ENCODE peak calls at places on chromosomes 3 and 15, in six cellular contexts. Q is ascending aorta, S is psoas muscle, G is HCT116, X is pancreas, E is upper lobe of right lung. U is an unnamed sample. For H3K4me1, H3K36me3 and H3K27me3, the result is how much of the 10 kb centered on the place peaks cover.

GRCh38 chr15:90680371-90680935 is 36.7 kb upstream of the BLM start:
- DNase-seq in E (no peak), Q (no peak), S (peak), X (no peak), G (no peak), U (no peak)

GRCh38 chr15:62137216-62137884 is 27.7 kb downstream of the C2CD4B start:
- DNase-seq in E (no peak), Q (no peak), G (no peak), X (no peak), S (no peak), U (no peak)

GRCh38 chr15:56358604-56359003 is 6.6 kb upstream of the TEX9 start:
- DNase-seq in X (no peak), G (no peak), E (no peak), S (no peak), Q (no peak), U (no peak)

GRCh38 chr3:188978772-188979171 is 193.0 kb upstream of the TPRG1 start:
- DNase-seq in X (no peak), E (no peak), S (no peak), Q (no peak), G (no peak), U (peak)

GRCh38 chr3:34301313-34301712 is 502.9 kb downstream of the PDCD6IP start:
- DNase-seq in Q (no peak), E (no peak), S (no peak), X (no peak), G (no peak), U (no peak)

GRCh38 chr3:148943531-148944200 is 47.7 kb upstream of the GYG1 start:
- DNase-seq in Q (no peak), S (no peak), E (no peak), X (peak), G (peak), U (peak)

GRCh38 chr15:78050441-78050809 is 27.1 kb downstream of the TBC1D2B start:
- DNase-seq in X (no peak), S (no peak), Q (no peak), E (no peak), G (no peak), U (peak)

GRCh38 chr15:100934166-100934565 is 15.0 kb downstream of the LRRK1 start:
- DNase-seq in X (no peak), S (no peak), Q (no peak), E (no peak), G (no peak), U (no peak)

GRCh38 chr15:59189224-59189623 is 17.4 kb upstream of the LDHAL6B start:
- DNase-seq in G (no peak), Q (no peak), E (no peak), X (no peak), S (no peak), U (no peak)

GRCh38 chr3:72903004-72903403 is 15.2 kb downstream of the GXYLT2 start:
- DNase-seq in G (no peak), X (no peak), S (no peak), Q (no peak), E (no peak), U (no peak)

GRCh38 chr3:23002846-23003800 is 200.0 kb upstream of the UBE2E2 start:
- DNase-seq in E (no peak), G (no peak), S (no peak), X (no peak), Q (no peak), U (no peak)

GRCh38 chr15:68733666-68734065 is 87.0 kb downstream of the ANP32A start:
- DNase-seq in G (no peak), E (no peak), Q (no peak), X (no peak), S (no peak), U (no peak)

GRCh38 chr15:31248263-31248662 is 78.4 kb upstream of the KLF13 start:
- DNase-seq in X (no peak), E (peak), S (no peak), Q (no peak), G (no peak), U (no peak)

GRCh38 chr3:143644370-143645089 is 203.7 kb downstream of the SLC9A9 start:
- DNase-seq in S (no peak), G (peak), Q (no peak), E (no peak), X (peak), U (peak)

GRCh38 chr3:48225587-48225986 is 2.3 kb downstream of the CAMP start:
- DNase-seq in E (no peak), G (no peak), X (no peak), Q (no peak), S (no peak), U (no peak)

GRCh38 chr3:158104346-158105020 is 1.7 kb downstream of the SHOX2 start:
- DNase-seq in Q (no peak), G (no peak), X (no peak), E (no peak), S (no peak), U (no peak)

GRCh38 chr3:98343647-98344507 is 9.8 kb upstream of the OR5K4 start:
- DNase-seq in Q (no peak), S (no peak), X (peak), E (no peak), G (peak), U (peak)

GRCh38 chr3:195696632-195697278 is 24.0 kb upstream of the MUC20 start:
- DNase-seq in G (no peak), Q (no peak), X (no peak), E (no peak), S (no peak), U (no peak)

GRCh38 chr3:53826048-53826447 is 20.2 kb downstream of the CHDH start:
- DNase-seq in G (no peak), X (no peak), S (no peak), Q (no peak), E (no peak), U (no peak)

GRCh38 chr15:78438595-78439285 is 724 bp downstream of the IREB2 start:
- DNase-seq in Q (no peak), S (no peak), X (no peak), E (no peak), G (no peak), U (peak)

GRCh38 chr3:136266468-136266867 is 16.3 kb downstream of the PCCB start:
- DNase-seq in S (no peak), G (no peak), X (no peak), Q (no peak), E (no peak), U (no peak)

GRCh38 chr3:51371943-51372557 is 13.0 kb upstream of the MANF start:
- DNase-seq in S (no peak), Q (no peak), G (peak), E (no peak), X (peak), U (peak)

GRCh38 chr3:152818027-152818426 is 16.9 kb upstream of the P2RY1 start:
- DNase-seq in G (no peak), Q (no peak), E (no peak), S (no peak), X (no peak), U (no peak)

GRCh38 chr3:36546196-36546595 is 165.9 kb downstream of the STAC start:
- DNase-seq in S (no peak), E (no peak), Q (no peak), X (no peak), G (no peak), U (no peak)

DNA sequence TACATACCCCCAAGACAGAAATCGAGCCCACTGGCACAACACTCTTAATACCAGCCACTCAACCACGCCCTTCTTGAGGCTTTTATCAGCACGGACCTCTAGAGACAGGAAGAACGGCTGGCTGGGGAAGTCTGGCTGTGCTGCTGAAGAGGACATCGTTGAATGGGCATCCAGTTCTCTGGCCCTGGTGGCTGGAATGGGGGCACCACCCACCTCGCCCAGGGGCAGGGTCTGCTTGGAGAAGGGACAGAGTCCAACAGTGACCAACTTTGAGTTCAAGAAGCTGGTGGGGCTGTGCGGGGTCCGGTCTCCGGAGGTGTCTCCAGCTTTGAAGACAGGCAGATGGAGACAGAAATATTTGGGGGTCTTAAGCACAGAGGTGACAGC is 77.5 kb downstream of the ATP10A start:
- DNase-seq in E (no peak), G (no peak), Q (no peak), X (no peak), S (no peak), U (no peak)
- H3K4me1 ChIP-seq in E (under half), G (under half), Q (under half), X (under half), S (under half), U (under half)

GRCh38 chr3:31729082-31729481 is 196.4 kb downstream of the STT3B start:
- DNase-seq in Q (no peak), S (no peak), E (no peak), X (no peak), G (no peak), U (no peak)

GRCh38 chr3:31724144-31724543 is 191.4 kb downstream of the STT3B start:
- DNase-seq in G (no peak), Q (no peak), E (no peak), S (no peak), X (no peak), U (no peak)

GRCh38 chr3:31725568-31725967 is 192.8 kb downstream of the STT3B start:
- DNase-seq in X (no peak), Q (no peak), S (no peak), E (no peak), G (no peak), U (no peak)

GRCh38 chr3:31724681-31725080 is 192.0 kb downstream of the STT3B start:
- DNase-seq in X (no peak), Q (no peak), E (no peak), G (no peak), S (no peak), U (peak)

GRCh38 chr3:31725976-31726375 is 193.3 kb downstream of the STT3B start:
- DNase-seq in E (no peak), S (no peak), G (no peak), Q (no peak), X (no peak), U (no peak)
- H3K36me3 ChIP-seq in E (under half), S (under half), G (under half), Q (under half), X (under half), U (under half)

GRCh38 chr3:177441813-177442646 is 244.7 kb upstream of the TBL1XR1 start:
- DNase-seq in S (no peak), G (no peak), Q (no peak), X (no peak), E (no peak), U (no peak)
- H3K27me3 ChIP-seq in S (under half), G (under half), Q (under half), X (under half), E (under half), U (under half)

GRCh38 chr3:150068440-150069157 is 97.9 kb upstream of the PFN2 start:
- DNase-seq in X (no peak), Q (no peak), E (no peak), G (no peak), S (no peak), U (peak)
- H3K4me1 ChIP-seq in X (under half), Q (under half), E (under half), G (under half), S (under half), U (under half)

DNA sequence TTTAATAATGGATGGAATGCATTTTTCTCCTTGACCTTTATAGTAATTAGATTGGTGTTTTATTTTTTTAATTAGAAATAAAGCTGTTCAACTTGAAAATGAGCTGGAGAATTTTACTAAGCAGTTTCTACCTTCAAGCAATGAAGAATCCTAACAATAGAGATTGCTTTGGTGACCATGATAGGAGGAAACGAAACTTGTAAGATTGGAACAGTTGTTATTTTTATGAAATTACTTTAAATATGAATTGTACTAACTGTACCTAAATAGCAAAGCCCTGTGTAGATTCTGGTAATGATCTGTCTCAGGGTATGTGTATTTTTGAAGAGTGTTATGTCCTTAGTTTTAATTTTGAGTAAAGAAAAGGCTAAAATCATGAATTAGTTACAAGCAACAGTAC is 44.4 kb downstream of the MFN1 start:
- DNase-seq in S (no peak), E (no peak), Q (no peak), G (no peak), X (no peak), U (no peak)
- H3K36me3 ChIP-seq in S (half or more), E (half or more), Q (under half), G (under half), X (under half), U (under half)

DNA sequence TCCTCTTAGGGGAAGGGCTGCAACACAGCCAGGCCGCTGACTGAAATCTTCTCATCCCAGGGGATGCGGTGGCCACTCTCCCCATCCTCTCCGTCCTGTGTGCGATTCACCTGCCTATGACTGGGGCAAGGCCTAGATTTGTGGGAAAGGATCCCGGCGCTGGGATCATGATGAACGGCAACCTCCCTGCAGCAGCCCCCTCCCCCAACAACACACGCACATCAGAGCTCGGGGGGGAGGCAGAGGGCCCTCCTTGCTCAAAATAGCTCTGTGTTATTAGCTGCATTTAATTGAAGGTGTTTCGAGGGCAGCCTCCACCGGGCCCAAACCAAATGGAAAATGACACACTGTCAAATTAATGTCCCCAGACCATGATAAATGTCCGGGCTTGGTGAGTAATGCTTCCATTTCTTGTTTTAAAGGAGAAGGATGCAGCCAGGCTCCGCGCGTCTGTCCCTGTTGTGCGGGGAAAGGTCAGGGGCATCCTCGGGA is 56.3 kb upstream of the TLE3 start:
- DNase-seq in S (no peak), Q (no peak), X (no peak), E (no peak), G (no peak), U (no peak)
- H3K27me3 ChIP-seq in S (under half), Q (under half), X (under half), E (under half), G (under half), U (under half)

GRCh38 chr3:39524107-39524506 is 56.6 kb downstream of the MOBP start:
- DNase-seq in G (peak), E (no peak), S (no peak), X (no peak), Q (no peak), U (no peak)

GRCh38 chr3:39521456-39521855 is 54.0 kb downstream of the MOBP start:
- DNase-seq in G (no peak), S (no peak), Q (no peak), E (no peak), X (no peak), U (no peak)

GRCh38 chr3:39519076-39519475 is 51.6 kb downstream of the MOBP start:
- DNase-seq in Q (no peak), G (no peak), S (no peak), X (no peak), E (no peak), U (no peak)

GRCh38 chr3:39515681-39516441 is 48.4 kb downstream of the MOBP start:
- DNase-seq in S (no peak), Q (no peak), E (no peak), G (no peak), X (no peak), U (no peak)

DNA sequence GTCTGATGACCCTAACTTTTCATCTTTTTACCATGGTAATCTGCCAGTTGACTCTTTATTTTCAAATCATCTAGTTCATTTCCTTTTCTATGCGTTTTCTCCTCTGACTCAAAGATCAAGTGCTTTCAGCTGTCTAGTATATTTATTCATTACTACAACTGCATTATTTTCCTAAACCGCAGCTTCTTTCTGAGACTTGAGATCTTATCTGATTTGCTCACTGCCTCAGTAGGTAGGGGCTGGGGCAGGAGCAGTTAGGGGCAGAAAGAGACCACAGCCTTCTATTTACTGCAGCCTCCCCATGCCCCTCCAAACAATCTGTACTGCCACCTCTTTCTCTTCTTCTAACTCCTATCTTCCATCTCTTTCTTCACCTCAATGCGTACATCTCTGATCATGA is 52.1 kb downstream of the MOBP start:
- DNase-seq in G (no peak), X (no peak), S (no peak), Q (no peak), E (no peak), U (no peak)
- H3K4me1 ChIP-seq in G (under half), X (under half), S (under half), Q (under half), E (under half), U (under half)

GRCh38 chr15:89593018-89593417 is 17.7 kb downstream of the TICRR start:
- DNase-seq in E (no peak), Q (no peak), X (no peak), G (no peak), S (no peak), U (no peak)
- H3K36me3 ChIP-seq in E (under half), Q (under half), X (under half), G (half or more), S (under half), U (half or more)